ENCODE peak calls at places on chromosomes 3 and 15, in ten cellular contexts. S is HS-27A; V is left lung; N is Caco-2; C is right cardiac atrium; H is activated T-cell treated with anti-CD3 and anti-CD28 coated beads for 1 hour; R is NCI-H460; M is transverse colon; B is effector CD4-positive, alpha-beta T cell; D is activated CD4-positive, alpha-beta T cell treated with anti-CD3 and anti-CD28 coated beads for 24 hours. L is an unnamed sample.

GRCh38 chr3:190718691-190719090 is 143.8 kb downstream of the GMNC start:
- DNase-seq in H (no peak), N (no peak), S (peak), B (no peak), M (no peak), V (no peak), R (no peak), C (no peak), D (no peak), L (no peak)

GRCh38 chr3:127172670-127173515 is 20.0 kb upstream of the PRR23E start:
- DNase-seq in C (no peak), R (no peak), D (no peak), B (no peak), H (no peak), S (peak), M (no peak), N (no peak), V (no peak), L (no peak)

GRCh38 chr3:55797084-55797483 is 310.0 kb upstream of the WNT5A start:
- DNase-seq in D (no peak), S (no peak), N (no peak), H (no peak), C (no peak), R (no peak), B (no peak), V (no peak), M (no peak), L (no peak)

GRCh38 chr15:59501531-59502113 is 63.6 kb downstream of the FAM81A start:
- DNase-seq in D (no peak), V (no peak), N (peak), C (no peak), R (peak), M (peak), H (no peak), B (no peak), S (peak), L (no peak)

GRCh38 chr15:22956257-22956979 is 23.8 kb downstream of the CYFIP1 start:
- DNase-seq in M (no peak), N (no peak), S (no peak), V (no peak), C (peak), H (no peak), R (no peak), B (no peak), D (no peak), L (no peak)

GRCh38 chr3:48656061-48656840 is 6.4 kb downstream of the CELSR3 start:
- DNase-seq in N (no peak), S (no peak), C (peak), B (peak), V (peak), H (peak), R (peak), D (peak), M (peak), L (no peak)

GRCh38 chr3:68057637-68058320 is 403.4 kb upstream of the SUCLG2 start:
- DNase-seq in R (no peak), M (no peak), C (no peak), D (peak), V (no peak), S (no peak), H (peak), N (no peak), B (peak), L (no peak)

GRCh38 chr3:46461971-46462910 is 2.5 kb downstream of the LTF start:
- DNase-seq in R (no peak), C (no peak), D (no peak), B (no peak), M (no peak), H (no peak), V (no peak), S (no peak), N (no peak), L (no peak)

GRCh38 chr3:36524560-36524959 is 144.3 kb downstream of the STAC start:
- DNase-seq in B (no peak), D (no peak), S (no peak), C (no peak), N (no peak), V (no peak), H (no peak), M (no peak), R (no peak), L (no peak)

GRCh38 chr15:71044006-71044405 is 71.3 kb upstream of the THSD4 start:
- DNase-seq in V (no peak), C (no peak), M (no peak), H (no peak), R (no peak), S (no peak), B (no peak), N (no peak), D (no peak), L (no peak)

GRCh38 chr3:161371441-161372320 is at the start of gene SPTSSB:
- DNase-seq in D (peak), B (peak), V (peak), R (no peak), N (peak), C (peak), M (peak), S (no peak), H (peak), L (peak)

GRCh38 chr3:8579101-8579500 is 65.5 kb downstream of the SSUH2 start:
- DNase-seq in R (no peak), B (no peak), C (no peak), D (no peak), H (no peak), V (no peak), M (no peak), N (no peak), S (no peak), L (no peak)

GRCh38 chr15:83365370-83365938 is 81.0 kb upstream of the BNC1 start:
- DNase-seq in M (peak), V (peak), S (peak), C (peak), D (no peak), H (no peak), B (no peak), R (no peak), N (no peak), L (peak)

GRCh38 chr3:10337323-10338163 is 16.6 kb upstream of the SEC13 start:
- DNase-seq in S (no peak), M (no peak), B (no peak), D (no peak), C (no peak), R (no peak), N (no peak), H (no peak), V (no peak), L (no peak)

GRCh38 chr3:113136529-113136928 is 74.8 kb upstream of the BOC start:
- DNase-seq in V (no peak), D (no peak), C (no peak), B (no peak), H (no peak), R (no peak), M (no peak), S (no peak), N (no peak), L (no peak)

L was measured in putamen.